ENCODE peak calls at places on chromosome 10, in eight cellular contexts. P is stomach; K is cardiac muscle cell; D is psoas muscle; Q is CD8-positive, alpha-beta T cell; J is CD8-positive, alpha-beta memory T cell; R is effector memory CD4-positive, alpha-beta T cell; Y is neural progenitor cell. X is an unnamed sample.

GRCh38 chr10:47402681-47403301 is 18.7 kb upstream of the ZNF488 start:
- DNase-seq in P (no peak), Q (no peak), J (no peak), K (peak; percentile 16), R (no peak), D (peak; percentile 50), Y (peak; percentile 29), X (peak; percentile 52)

GRCh38 chr10:101986277-101986971 is 69.5 kb downstream of the ARMH3 start:
- DNase-seq in J (no peak), Y (no peak), P (peak; percentile 53), Q (no peak), D (no peak), K (peak; percentile 42), R (no peak), X (no peak)

GRCh38 chr10:103854265-103854686 is 1.1 kb downstream of the SH3PXD2A start:
- DNase-seq in D (no peak), P (no peak), R (no peak), J (no peak), Y (peak; percentile 65), K (peak; percentile 77), Q (no peak), X (peak; percentile 64)

GRCh38 chr10:3946234-3947229 is 161.5 kb upstream of the KLF6 start:
- DNase-seq in Y (no peak), R (no peak), D (no peak), P (no peak), K (no peak), Q (no peak), J (no peak), X (no peak)

GRCh38 chr10:131654471-131655087 is 246.2 kb upstream of the PPP2R2D start:
- DNase-seq in D (no peak), Y (no peak), R (no peak), Q (no peak), P (peak; percentile 20), J (no peak), K (no peak), X (no peak)

GRCh38 chr10:94403034-94403822 is 887 bp downstream of the TBC1D12 start:
- DNase-seq in R (no peak), Y (peak; percentile 79), P (peak; percentile 76), D (peak; percentile 54), Q (peak; percentile 49), J (no peak), K (peak; percentile 76), X (peak; percentile 45)

GRCh38 chr10:11757452-11757819 is 15.3 kb downstream of the ECHDC3 start:
- DNase-seq in R (no peak), J (no peak), P (peak; percentile 77), Q (no peak), D (peak; percentile 58), Y (no peak), K (peak; percentile 91), X (peak; percentile 68)

GRCh38 chr10:28963539-28964221 is 286.4 kb downstream of the BAMBI start:
- DNase-seq in D (no peak), Q (no peak), P (no peak), Y (no peak), R (no peak), J (no peak), K (no peak), X (no peak)

GRCh38 chr10:94194256-94194655 is 168.5 kb downstream of the NOC3L start:
- DNase-seq in K (no peak), J (no peak), D (no peak), P (no peak), Y (no peak), R (no peak), Q (no peak), X (peak; percentile 22)

GRCh38 chr10:27100800-27101347 is 580 bp upstream of the ANKRD26 start:
- DNase-seq in Q (no peak), K (no peak), J (peak; percentile 5), Y (peak; percentile 2), R (no peak), D (no peak), P (no peak), X (peak; percentile 2)

GRCh38 chr10:75122505-75122904 is 11.0 kb downstream of the SAMD8 start:
- DNase-seq in J (no peak), R (no peak), Y (no peak), Q (no peak), D (no peak), P (no peak), K (no peak), X (no peak)

GRCh38 chr10:24287559-24288195 is 78.7 kb downstream of the KIAA1217 start:
- DNase-seq in J (no peak), Y (no peak), Q (no peak), R (no peak), K (no peak), P (no peak), D (no peak), X (peak; percentile 23)

GRCh38 chr10:35910234-35910633 is 268.1 kb upstream of the FZD8 start:
- DNase-seq in Y (no peak), D (no peak), J (no peak), P (no peak), Q (no peak), R (no peak), K (no peak), X (no peak)

GRCh38 chr10:49009231-49009979 is 69.8 kb upstream of the LRRC18 start:
- DNase-seq in R (no peak), K (no peak), Q (peak; percentile 21), D (no peak), P (no peak), Y (no peak), J (no peak), X (no peak)

GRCh38 chr10:27618906-27619305 is 114.8 kb downstream of the RAB18 start:
- DNase-seq in Y (no peak), D (no peak), P (no peak), K (no peak), Q (no peak), J (no peak), R (no peak), X (no peak)

GRCh38 chr10:1642600-1643160 is 94.6 kb downstream of the ADARB2 start:
- DNase-seq in Q (no peak), Y (no peak), D (no peak), P (no peak), R (no peak), J (no peak), K (no peak), X (no peak)

DNA sequence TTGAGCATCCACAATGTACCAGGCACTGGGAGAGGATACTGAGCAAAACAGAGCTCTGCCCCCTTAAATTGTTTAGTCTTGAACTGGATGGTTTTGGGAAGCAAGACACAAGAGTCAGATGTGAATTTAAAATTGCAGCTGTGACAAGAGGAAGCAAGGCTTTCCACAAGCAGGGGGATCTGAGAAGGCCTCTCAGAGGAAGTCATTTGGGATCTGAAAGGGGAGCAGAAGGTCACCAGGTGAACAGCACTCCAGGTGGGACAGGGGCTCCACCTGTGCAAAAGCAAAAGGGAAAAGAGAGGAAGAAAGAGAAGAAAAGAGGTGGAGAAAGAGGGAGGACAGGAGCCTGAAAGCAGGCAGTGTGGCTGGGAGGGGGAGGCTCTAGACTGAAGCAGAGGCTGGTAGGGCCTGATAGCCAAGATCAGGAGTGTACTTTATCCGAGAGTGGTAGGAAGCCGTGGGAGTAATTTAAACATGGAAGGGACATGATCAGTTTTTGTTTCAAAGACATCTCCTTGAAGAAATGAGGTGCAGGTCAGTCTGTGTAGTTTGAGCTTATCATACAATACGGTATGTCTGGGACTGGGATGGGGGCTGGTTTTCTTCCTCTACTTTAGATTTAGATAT is 76.1 kb upstream of the DUSP5 start:
- DNase-seq in Y (no peak), J (no peak), R (no peak), K (no peak), P (no peak), Q (no peak), D (no peak), X (no peak)
- H3K4me1 ChIP-seq in Y (peaks cover 7% of the 10 kb centered on the region), J (peaks cover 19% of the 10 kb centered on the region), R (peaks cover 4% of the 10 kb centered on the region), K (peaks cover 4% of the 10 kb centered on the region), P (peaks cover 3% of the 10 kb centered on the region), Q (peaks cover 4% of the 10 kb centered on the region), D (no peaks in the 10 kb centered on the region), X (no peaks in the 10 kb centered on the region)

GRCh38 chr10:79268100-79268670 is 79.1 kb upstream of the PPIF start:
- DNase-seq in Y (no peak), D (no peak), R (no peak), P (no peak), K (no peak), Q (no peak), J (no peak), X (no peak)
- H3K4me3 ChIP-seq in Y (no peak overlapping the region), D (no peak overlapping the region), R (no peak overlapping the region), P (no peak overlapping the region), K (no peak overlapping the region), Q (no peak overlapping the region), J (no peak overlapping the region), X (no peak overlapping the region)

DNA sequence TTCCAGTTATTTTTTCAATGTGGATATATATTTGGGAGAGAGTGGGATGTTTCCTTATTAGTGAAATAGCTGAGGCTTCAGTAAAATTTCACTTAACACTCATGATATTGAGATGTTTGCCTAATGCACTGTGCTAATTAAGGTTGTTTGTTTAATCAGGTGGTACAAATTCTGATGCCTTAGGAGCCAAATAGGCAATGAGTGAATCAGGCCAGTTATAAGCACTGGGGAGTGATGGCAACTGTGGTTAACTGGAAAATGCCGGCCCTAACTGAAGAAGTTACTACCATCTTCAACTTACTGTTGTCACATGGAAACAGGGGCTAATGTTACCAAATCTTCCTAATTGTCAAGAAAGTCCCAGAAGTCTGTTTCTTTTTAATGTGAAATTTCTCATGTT is 32.0 kb downstream of the VCL start:
- DNase-seq in Y (no peak), P (no peak), K (no peak), R (no peak), J (no peak), Q (no peak), D (no peak), X (no peak)
- H3K4me1 ChIP-seq in Y (peaks cover 22% of the 10 kb centered on the region), P (no peaks in the 10 kb centered on the region), K (peaks cover 21% of the 10 kb centered on the region), R (peaks cover 7% of the 10 kb centered on the region), J (peaks cover 22% of the 10 kb centered on the region), Q (no peaks in the 10 kb centered on the region), D (peaks cover 73% of the 10 kb centered on the region), X (peaks cover 73% of the 10 kb centered on the region)

GRCh38 chr10:71201921-71202713 is 10.3 kb upstream of the UNC5B start:
- DNase-seq in J (no peak), Q (no peak), D (no peak), K (no peak), R (no peak), Y (no peak), P (no peak), X (no peak)

GRCh38 chr10:71203716-71204115 is 8.7 kb upstream of the UNC5B start:
- DNase-seq in Q (no peak), Y (no peak), D (no peak), J (no peak), R (no peak), P (no peak), K (no peak), X (no peak)

GRCh38 chr10:71193516-71193915 is 18.9 kb upstream of the UNC5B start:
- DNase-seq in P (no peak), D (no peak), R (no peak), K (no peak), J (no peak), Q (no peak), Y (no peak), X (no peak)

GRCh38 chr10:71203124-71203523 is 9.2 kb upstream of the UNC5B start:
- DNase-seq in Q (no peak), J (no peak), D (no peak), R (no peak), K (no peak), P (no peak), Y (no peak), X (no peak)

DNA sequence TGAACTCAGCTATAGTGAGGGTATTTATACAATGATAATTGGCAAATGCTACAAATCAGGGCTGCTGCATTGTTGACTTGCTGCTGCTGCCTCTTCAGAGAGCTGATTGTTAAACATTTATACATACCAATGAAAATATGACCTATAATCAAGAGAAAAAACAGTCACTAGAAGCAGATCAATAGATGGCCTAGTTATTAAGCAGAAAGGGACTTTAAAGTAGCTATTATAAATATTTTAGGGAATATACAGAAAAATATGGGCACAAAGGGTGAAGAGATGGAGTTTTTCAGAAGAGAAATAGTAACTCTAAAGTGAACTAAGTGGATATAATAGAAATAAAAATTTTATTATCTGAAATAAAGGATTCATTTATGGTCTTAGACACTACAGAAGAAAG is 14.4 kb upstream of the UNC5B start:
- DNase-seq in D (no peak), K (no peak), R (no peak), J (no peak), P (no peak), Q (no peak), Y (no peak), X (no peak)
- H3K4me3 ChIP-seq in D (no peak overlapping the region), K (no peak overlapping the region), R (no peak overlapping the region), J (no peak overlapping the region), P (no peak overlapping the region), Q (no peak overlapping the region), Y (no peak overlapping the region), X (no peak overlapping the region)

X was measured in A673.